ENCODE peak calls at places on chromosomes 4 and X, in six cellular contexts. G is A549, H is K562, R is gastrocnemius medialis, Q is adrenal gland, O is IMR-90. J is an unnamed sample.

GRCh38 chr4:80360900-80361299 is 25.4 kb downstream of the CFAP299 start:
- DNase-seq in G (no peak), H (no peak), R (no peak), Q (no peak), O (peak), J (no peak)

GRCh38 chrX:38893441-38893840 is 92.2 kb downstream of the MID1IP1 start:
- DNase-seq in G (no peak), H (no peak), R (no peak), Q (no peak), O (peak), J (no peak)

GRCh38 chrX:22520128-22520828 is 247.6 kb downstream of the CBLL2 start:
- DNase-seq in G (no peak), H (no peak), R (no peak), Q (no peak), O (no peak), J (no peak)

GRCh38 chr4:89784686-89785227 is 52.2 kb downstream of the SNCA start:
- DNase-seq in G (no peak), H (no peak), R (no peak), Q (no peak), O (no peak), J (no peak)

GRCh38 chr4:8913121-8913857 is 41.6 kb upstream of the HMX1 start:
- DNase-seq in G (no peak), H (no peak), R (no peak), Q (peak), O (no peak), J (no peak)

GRCh38 chr4:16860506-16860905 is 37.9 kb downstream of the LDB2 start:
- DNase-seq in G (no peak), H (no peak), R (no peak), Q (no peak), O (peak), J (no peak)

GRCh38 chr4:118814901-118815300 is 21.0 kb downstream of the SEC24D start:
- DNase-seq in G (no peak), H (no peak), R (no peak), Q (no peak), O (no peak), J (no peak)

GRCh38 chr4:3687538-3687937 is 78.6 kb upstream of the ADRA2C start:
- DNase-seq in G (no peak), H (no peak), R (peak), Q (no peak), O (no peak), J (no peak)

GRCh38 chr4:15926486-15926885 is 12.1 kb downstream of the FGFBP1 start:
- DNase-seq in G (no peak), H (no peak), R (no peak), Q (no peak), O (peak), J (no peak)

GRCh38 chr4:149706942-149707341 is 108.7 kb downstream of the IQCM start:
- DNase-seq in G (no peak), H (no peak), R (no peak), Q (no peak), O (peak), J (no peak)

GRCh38 chrX:30302957-30303356 is 6.2 kb downstream of the NR0B1 start:
- DNase-seq in G (peak), H (no peak), R (peak), Q (peak), O (no peak), J (no peak)

GRCh38 chrX:16188687-16189086 is 21.4 kb downstream of the MAGEB17 start:
- DNase-seq in G (no peak), H (no peak), R (no peak), Q (no peak), O (peak), J (no peak)

DNA sequence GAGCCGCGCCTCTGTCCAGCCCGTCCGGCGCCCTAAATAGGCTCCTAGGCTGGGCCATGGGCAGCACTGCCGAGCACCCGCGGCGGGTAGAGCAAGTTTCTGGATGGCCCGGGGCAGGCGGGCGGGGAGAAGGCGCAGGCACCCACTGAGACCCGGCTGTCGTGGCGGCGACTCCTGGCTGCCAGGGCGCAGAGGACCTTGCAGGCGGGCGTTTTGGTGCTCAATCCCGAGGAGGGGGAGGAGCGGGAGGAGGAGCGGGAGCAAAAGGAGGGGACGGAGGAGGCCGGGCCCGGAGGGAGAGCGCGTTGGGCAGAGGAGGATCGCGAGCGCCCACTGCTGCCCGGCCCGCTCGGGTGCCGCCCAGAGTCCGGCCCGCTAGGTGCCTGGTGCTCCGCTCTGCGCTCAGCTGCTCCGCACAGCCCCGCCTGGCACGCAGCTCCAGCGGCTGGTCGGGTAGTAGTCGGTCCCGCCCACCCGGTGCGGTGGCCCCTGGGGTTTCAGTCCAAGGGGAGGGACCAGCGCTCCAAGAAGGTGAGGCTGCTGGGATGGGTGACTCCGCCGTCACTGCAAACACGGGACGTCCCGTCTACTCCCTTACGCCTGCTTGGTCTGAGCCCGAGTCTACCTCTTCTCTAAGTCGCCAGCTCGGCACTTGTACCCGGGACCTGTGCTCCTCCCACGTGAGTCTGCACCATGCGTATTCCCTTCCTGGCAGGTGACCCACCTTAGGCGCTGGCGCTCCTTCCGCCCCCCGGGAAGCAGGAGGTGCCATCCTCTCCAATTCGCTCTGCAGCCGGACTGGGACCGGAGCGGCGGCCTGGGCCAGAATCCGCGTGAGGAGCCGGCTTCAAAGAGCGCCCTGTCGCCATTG is at the start of gene HS3ST1:
- DNase-seq in G (peak), H (no peak), R (peak), Q (peak), O (peak), J (no peak)
- TF ChIP-seq POLR2A in G (no peak), H (no peak), R (no peak), Q (peak), O (no peak), J (no peak)

GRCh38 chr4:55438314-55438713 is 42.6 kb downstream of the TMEM165 start:
- DNase-seq in G (no peak), H (no peak), R (no peak), Q (no peak), O (no peak), J (no peak)
- TF ChIP-seq POLR2A in G (no peak), H (no peak), R (no peak), Q (no peak), O (no peak), J (no peak)

DNA sequence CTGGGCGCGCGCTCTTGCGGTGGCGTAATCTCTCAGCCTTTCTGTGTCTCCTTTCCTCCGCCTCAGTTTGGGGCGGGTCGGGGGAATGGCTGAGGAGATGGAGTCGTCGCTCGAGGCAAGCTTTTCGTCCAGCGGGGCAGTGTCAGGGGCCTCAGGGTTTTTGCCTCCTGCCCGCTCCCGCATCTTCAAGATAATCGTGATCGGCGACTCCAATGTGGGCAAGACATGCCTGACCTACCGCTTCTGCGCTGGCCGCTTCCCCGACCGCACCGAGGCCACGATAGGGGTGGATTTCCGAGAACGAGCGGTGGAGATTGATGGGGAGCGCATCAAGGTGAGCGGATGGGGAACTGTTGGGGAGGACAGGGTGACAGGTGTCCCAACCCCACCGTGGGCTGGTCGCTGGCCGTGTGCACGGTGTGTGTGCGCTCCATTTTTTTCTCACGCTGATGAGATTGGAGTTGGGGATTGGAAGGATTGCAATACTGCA is at the start of gene RAB33B:
- DNase-seq in G (no peak), H (no peak), R (no peak), Q (no peak), O (peak), J (no peak)
- TF ChIP-seq POLR2A in G (no peak), H (no peak), R (peak), Q (peak), O (no peak), J (no peak)

DNA sequence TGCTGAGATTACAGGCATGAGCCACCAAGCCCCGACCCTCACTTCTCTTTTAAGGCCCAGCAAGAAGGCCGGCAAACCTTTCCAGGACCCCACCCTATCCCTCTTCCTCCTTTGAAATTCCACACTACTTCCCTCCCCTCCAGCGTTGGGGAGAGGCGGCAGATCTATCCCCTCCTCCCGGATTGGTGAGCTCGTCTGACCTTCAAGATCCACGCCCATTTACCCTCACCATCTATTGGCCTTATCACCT is 4.5 kb upstream of the PRICKLE3 start:
- DNase-seq in G (no peak), H (no peak), R (no peak), Q (no peak), O (no peak), J (no peak)
- TF ChIP-seq POLR2A in G (peak), H (peak), R (no peak), Q (peak), O (no peak), J (no peak)

GRCh38 chrX:133661962-133662839 is 246.9 kb upstream of the GPC4 start:
- DNase-seq in G (no peak), H (no peak), R (no peak), Q (no peak), O (no peak), J (no peak)
- TF ChIP-seq POLR2A in G (no peak), H (no peak), R (no peak), Q (no peak), O (no peak), J (no peak)

GRCh38 chr4:515251-515650 is 16.2 kb downstream of the PIGG start:
- DNase-seq in G (no peak), H (no peak), R (no peak), Q (no peak), O (no peak), J (no peak)
- TF ChIP-seq POLR2A in G (no peak), H (peak), R (no peak), Q (no peak), O (no peak), J (no peak)

GRCh38 chr4:184345573-184345922 is 127.9 kb upstream of the ENPP6 start:
- DNase-seq in G (no peak), H (no peak), R (peak), Q (peak), O (peak), J (no peak)

GRCh38 chr4:184342167-184342856 is 124.6 kb upstream of the ENPP6 start:
- DNase-seq in G (no peak), H (no peak), R (no peak), Q (no peak), O (no peak), J (no peak)

GRCh38 chr4:184344435-184344834 is 126.8 kb upstream of the ENPP6 start:
- DNase-seq in G (no peak), H (no peak), R (no peak), Q (no peak), O (no peak), J (no peak)

GRCh38 chr4:184344899-184345572 is 127.4 kb upstream of the ENPP6 start:
- DNase-seq in G (no peak), H (no peak), R (peak), Q (peak), O (no peak), J (no peak)

GRCh38 chr4:184343400-184344177 is 125.9 kb upstream of the ENPP6 start:
- DNase-seq in G (peak), H (peak), R (peak), Q (peak), O (peak), J (peak)
- TF ChIP-seq POLR2A in G (no peak), H (peak), R (peak), Q (peak), O (no peak), J (no peak)

J was measured in erythroblast.